ENCODE peak calls at places on chromosomes 1 and 21, in seven cellular contexts. V is iPS DF 19.7; H is adrenal gland; N is heart left ventricle; A is HFFc6; Q is stimulated activated CD4-positive, alpha-beta T cell treated with anti-CD3 and anti-CD28 coated beads, Interleukin-15, amount 100 ng/mL, for 1 hour; T is occipital lobe. Y is an unnamed sample.

GRCh38 chr1:108158893-108159292 is 41.2 kb downstream of the SLC25A24 start:
- DNase-seq in V (no peak), H (no peak), N (no peak), A (no peak), Q (no peak), T (no peak), Y (no peak)

GRCh38 chr1:94142583-94142982 is 21.6 kb upstream of the ABCA4 start:
- DNase-seq in V (no peak), H (no peak), N (no peak), A (no peak), Q (no peak), T (no peak), Y (no peak)

GRCh38 chr1:47323475-47324105 is 9.6 kb upstream of the STIL start:
- DNase-seq in V (no peak), H (no peak), N (no peak), A (no peak), Q (no peak), T (no peak), Y (no peak)

GRCh38 chr1:183652547-183653467 is at the start of gene APOBEC4:
- DNase-seq in V (no peak), H (no peak), N (no peak), A (no peak), Q (no peak), T (no peak), Y (peak)

GRCh38 chr21:45032332-45032731 is 42.0 kb upstream of the ADARB1 start:
- DNase-seq in V (no peak), H (no peak), N (no peak), A (no peak), Q (no peak), T (no peak), Y (no peak)

GRCh38 chr1:192580351-192580962 is 4.9 kb downstream of the RGS1 start:
- DNase-seq in V (peak), H (peak), N (no peak), A (peak), Q (no peak), T (no peak), Y (peak)

GRCh38 chr1:3306583-3307285 is 147.7 kb upstream of the ARHGEF16 start:
- DNase-seq in V (no peak), H (no peak), N (no peak), A (peak), Q (no peak), T (no peak), Y (peak)

GRCh38 chr1:47249755-47250154 is 17.7 kb upstream of the TAL1 start:
- DNase-seq in V (no peak), H (no peak), N (no peak), A (no peak), Q (no peak), T (no peak), Y (no peak)

GRCh38 chr1:1212780-1213152 is 1.2 kb downstream of the TNFRSF4 start:
- DNase-seq in V (no peak), H (no peak), N (peak), A (no peak), Q (no peak), T (no peak), Y (no peak)

Y was measured in GM12865.